ENCODE peak calls at places on chromosomes 4 and X, in six cellular contexts. X is fibroblast of pulmonary artery, A is epithelial cell of esophagus, B is heart left ventricle, O is body of pancreas, P is AG10803. Q is an unnamed sample.

GRCh38 chr4:108702960-108703359 is 52.6 kb downstream of the OSTC start:
- DNase-seq in B (no peak), O (no peak), X (peak), A (no peak), P (peak), Q (no peak)

GRCh38 chr4:2835978-2836377 is 7.7 kb upstream of the ADD1 start:
- DNase-seq in P (no peak), X (no peak), B (no peak), O (peak), A (no peak), Q (no peak)

GRCh38 chrX:130716822-130717405 is 186.1 kb downstream of the ENOX2 start:
- DNase-seq in A (no peak), O (no peak), P (peak), B (no peak), X (no peak), Q (no peak)

GRCh38 chrX:107629533-107629909 is 1.2 kb downstream of the PRPS1 start:
- DNase-seq in B (no peak), O (no peak), A (peak), X (peak), P (peak), Q (no peak)

GRCh38 chr4:139754913-139755312 is 89.3 kb downstream of the MGST2 start:
- DNase-seq in X (no peak), P (no peak), B (no peak), A (no peak), O (no peak), Q (no peak)

GRCh38 chr4:139934336-139934735 is 219.6 kb downstream of the MAML3 start:
- DNase-seq in P (peak), O (no peak), X (no peak), B (no peak), A (peak), Q (no peak)

GRCh38 chrX:72027914-72028307 is 103.8 kb downstream of the RTL5 start:
- DNase-seq in A (no peak), P (no peak), B (no peak), X (no peak), O (no peak), Q (no peak)

GRCh38 chr4:15149842-15150592 is 147.7 kb downstream of the CPEB2 start:
- DNase-seq in X (peak), P (peak), A (peak), B (peak), O (peak), Q (peak)

GRCh38 chr4:5568931-5569330 is 139.4 kb downstream of the EVC2 start:
- DNase-seq in B (no peak), P (no peak), A (peak), X (no peak), O (no peak), Q (no peak)

GRCh38 chr4:2806392-2807355 is 13.8 kb downstream of the SH3BP2 start:
- DNase-seq in A (no peak), B (peak), X (peak), P (peak), O (peak), Q (no peak)

GRCh38 chr4:131547506-131547981 is 1601.5 kb upstream of the PCDH10 start:
- DNase-seq in X (no peak), P (no peak), A (no peak), O (no peak), B (no peak), Q (no peak)

DNA sequence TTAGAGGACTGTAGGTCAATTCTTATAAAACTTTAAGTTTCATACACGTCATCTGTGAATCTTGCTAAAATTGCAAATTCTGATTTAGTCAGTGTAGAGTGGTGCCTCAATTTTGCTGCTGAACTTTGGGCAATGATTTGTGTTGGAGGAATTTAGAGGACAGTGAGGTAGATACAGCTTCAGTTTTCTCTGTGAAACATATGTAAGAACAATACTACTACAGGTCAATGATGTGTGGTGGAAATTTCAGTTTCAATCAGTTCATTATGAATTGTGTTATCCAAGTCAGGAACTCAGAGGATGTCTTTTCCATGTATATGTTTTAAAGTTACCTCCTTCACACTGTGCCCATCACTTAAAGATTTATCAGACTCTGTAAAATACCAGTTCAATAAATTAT is 1597.8 kb upstream of the PCDH10 start:
- DNase-seq in X (no peak), O (no peak), P (no peak), A (no peak), B (no peak), Q (no peak)
- TF ChIP-seq CTCF in X (no peak), O (no peak), P (no peak), A (no peak), B (no peak), Q (no peak)

DNA sequence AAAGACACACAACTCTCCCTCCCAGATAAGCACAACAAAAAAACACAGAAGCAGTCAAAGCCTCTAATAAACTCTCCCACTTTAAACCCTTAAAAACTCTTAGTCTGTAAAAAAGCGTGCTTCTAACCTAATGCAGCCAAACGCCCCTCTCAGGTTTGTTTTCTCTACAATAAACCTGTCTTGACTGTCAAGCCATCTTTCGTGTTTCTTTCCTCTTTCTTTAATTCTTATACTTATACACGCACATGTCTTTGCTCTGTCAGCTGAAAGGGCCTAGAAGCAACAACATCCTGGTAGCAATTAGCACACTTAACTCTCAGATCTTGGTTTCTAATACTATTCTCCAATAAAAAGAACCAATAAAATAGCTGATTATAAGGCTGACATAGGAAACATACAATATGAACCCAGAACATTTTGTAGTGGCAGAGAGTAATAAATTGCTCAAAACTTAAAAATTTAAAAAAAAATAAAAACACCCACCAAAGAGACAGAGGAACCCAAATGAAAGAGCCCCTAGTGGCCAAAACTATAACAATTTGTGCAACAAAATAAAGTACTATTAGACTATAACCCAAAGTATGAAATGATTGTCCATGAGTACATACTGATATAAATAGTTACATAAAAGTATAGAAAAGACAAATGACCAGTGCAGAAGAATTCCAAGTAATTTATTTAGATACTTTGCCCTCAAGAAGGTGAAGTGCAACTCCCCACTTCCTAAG is 440.4 kb upstream of the ADGRL3 start:
- DNase-seq in A (no peak), O (no peak), X (no peak), P (no peak), B (no peak), Q (no peak)
- TF ChIP-seq CTCF in A (peak), O (no peak), X (peak), P (no peak), B (no peak), Q (peak)

DNA sequence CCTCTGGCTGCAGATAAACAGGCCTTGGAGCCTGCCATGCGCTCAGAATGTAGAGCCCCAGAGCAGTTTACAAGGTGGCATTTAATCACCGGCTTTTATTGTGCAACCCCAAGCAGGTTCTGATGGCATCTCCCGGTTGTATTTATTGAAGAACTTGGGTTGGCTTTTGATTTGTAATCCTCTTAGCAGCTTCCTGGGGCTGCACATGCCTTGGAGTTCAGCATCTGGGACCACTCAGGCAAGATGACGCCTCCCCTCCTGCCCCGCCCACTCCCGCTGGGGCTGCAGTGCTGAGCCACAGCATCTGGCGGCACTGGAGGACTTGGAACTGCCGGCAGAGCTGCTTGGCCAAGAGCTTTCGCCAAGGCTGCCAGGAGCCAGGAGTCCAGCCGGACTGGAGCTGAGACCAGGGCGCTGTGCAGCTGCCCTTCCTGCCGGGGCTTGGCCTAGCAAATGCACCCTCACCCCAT is 5.3 kb downstream of the HTRA3 start:
- DNase-seq in X (peak), B (peak), P (peak), O (peak), A (peak), Q (no peak)
- TF ChIP-seq CTCF in X (peak), B (peak), P (peak), O (no peak), A (peak), Q (no peak)

GRCh38 chrX:4547218-4547836 is 833.9 kb upstream of the PRKX start:
- DNase-seq in B (no peak), X (peak), O (peak), A (peak), P (peak), Q (peak)

DNA sequence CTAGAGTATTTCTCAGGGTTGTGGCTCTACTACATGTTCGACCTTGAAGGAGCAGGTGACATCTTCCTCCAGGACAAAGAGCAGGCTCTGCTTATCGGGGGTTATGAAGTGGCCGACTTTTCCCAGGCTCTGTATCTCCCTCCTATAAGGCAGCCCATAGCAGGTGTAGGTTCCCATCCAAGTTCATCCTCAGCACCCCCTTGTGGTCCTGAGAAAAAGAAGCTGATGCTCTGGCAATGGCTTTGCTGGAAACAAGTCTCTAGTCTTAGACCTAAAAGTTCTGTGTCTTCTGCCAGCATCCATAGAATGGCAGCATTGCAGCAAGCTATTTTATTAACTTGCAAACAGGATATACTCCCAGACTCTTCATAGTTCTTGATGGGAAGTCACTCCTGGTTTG is 836.6 kb upstream of the PRKX start:
- DNase-seq in B (no peak), O (no peak), A (peak), X (no peak), P (no peak), Q (no peak)
- TF ChIP-seq CTCF in B (no peak), O (peak), A (peak), X (no peak), P (no peak), Q (peak)

DNA sequence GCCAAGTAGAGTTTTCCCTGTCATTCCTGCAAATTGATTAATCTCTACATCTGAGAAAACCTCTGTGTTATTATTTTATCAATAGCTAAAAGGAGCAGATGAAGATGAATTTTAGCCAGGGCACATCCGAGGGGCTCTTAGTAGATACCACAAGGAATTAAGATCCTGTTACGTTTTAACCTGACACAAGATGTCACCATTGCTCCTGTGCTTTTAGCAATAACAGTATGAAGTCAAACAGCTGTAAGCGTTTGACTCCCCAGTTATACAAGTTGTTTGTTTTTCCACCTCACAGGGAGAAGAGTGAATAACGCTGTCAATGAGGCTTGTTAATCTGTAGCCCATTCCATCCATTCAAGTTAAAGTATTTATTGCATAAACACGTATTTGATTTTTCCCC is 76.0 kb upstream of the AP1S2 start:
- DNase-seq in P (peak), B (no peak), A (peak), O (no peak), X (peak), Q (no peak)
- TF ChIP-seq CTCF in P (peak), B (peak), A (peak), O (peak), X (peak), Q (peak)

DNA sequence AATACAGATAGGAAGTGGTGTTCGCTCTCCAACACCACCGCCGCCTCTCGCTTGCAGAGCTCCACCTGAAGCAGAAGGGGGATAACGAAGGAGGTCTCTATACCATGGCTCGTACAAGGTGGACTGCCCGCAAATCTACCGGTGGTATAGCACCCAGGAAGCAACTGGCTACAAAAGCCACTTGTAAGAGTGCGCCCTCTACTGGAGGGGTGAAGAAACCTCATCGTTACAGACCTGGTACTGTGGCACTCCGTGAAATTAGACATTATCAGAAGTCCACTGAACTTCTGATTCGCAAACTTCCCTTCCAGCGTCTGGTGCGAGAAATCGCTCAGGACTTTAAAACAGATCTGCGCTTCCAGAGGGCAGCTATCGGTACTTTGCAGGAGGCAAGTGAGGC is 5.2 kb upstream of the BMP15 start:
- DNase-seq in A (peak), O (no peak), X (no peak), B (no peak), P (no peak), Q (no peak)
- TF ChIP-seq CTCF in A (peak), O (peak), X (peak), B (no peak), P (peak), Q (peak)

GRCh38 chr4:47483722-47484121 is 1.4 kb upstream of the ATP10D start:
- DNase-seq in O (no peak), A (peak), X (peak), B (no peak), P (peak), Q (no peak)
- TF ChIP-seq CTCF in O (no peak), A (peak), X (no peak), B (no peak), P (no peak), Q (no peak)

GRCh38 chr4:17283832-17284231 is 228.1 kb downstream of the QDPR start:
- DNase-seq in A (no peak), O (peak), B (peak), X (no peak), P (no peak), Q (no peak)

GRCh38 chr4:17284323-17285175 is 227.3 kb downstream of the QDPR start:
- DNase-seq in B (no peak), A (no peak), P (no peak), O (no peak), X (peak), Q (no peak)

GRCh38 chr4:17283251-17283650 is 228.6 kb downstream of the QDPR start:
- DNase-seq in B (no peak), A (no peak), X (no peak), O (no peak), P (no peak), Q (no peak)

GRCh38 chr4:17276821-17277220 is 235.1 kb downstream of the QDPR start:
- DNase-seq in O (no peak), P (peak), X (peak), B (peak), A (no peak), Q (no peak)

GRCh38 chr4:17280266-17280665 is 231.6 kb downstream of the QDPR start:
- DNase-seq in P (no peak), B (no peak), O (no peak), X (no peak), A (no peak), Q (no peak)
- TF ChIP-seq CTCF in P (no peak), B (no peak), O (no peak), X (no peak), A (no peak), Q (no peak)

GRCh38 chrX:41558531-41558930 is 111.4 kb downstream of the NYX start:
- DNase-seq in P (peak), O (no peak), B (no peak), A (peak), X (peak), Q (no peak)
- TF ChIP-seq CTCF in P (peak), O (peak), B (peak), A (peak), X (peak), Q (peak)

DNA sequence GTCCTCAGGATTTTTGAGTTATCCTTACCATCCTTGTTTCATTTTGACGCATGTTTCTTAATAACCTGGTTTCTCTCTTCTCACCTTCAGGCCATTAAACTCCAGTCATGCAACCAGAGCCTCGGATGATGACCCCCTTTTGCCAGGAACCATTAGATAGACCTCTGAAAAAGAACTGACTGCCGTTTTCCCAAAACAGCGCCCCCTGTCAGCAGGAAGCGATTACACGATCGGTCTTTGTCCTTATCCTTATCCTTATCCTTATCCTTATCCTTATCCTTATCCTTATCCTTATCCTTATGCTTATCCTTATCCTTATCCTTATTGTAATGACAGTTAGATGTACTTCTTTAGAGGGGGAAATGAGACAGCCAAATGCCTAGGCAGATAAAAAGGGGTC is 148.4 kb upstream of the ITM2A start:
- DNase-seq in O (no peak), A (no peak), X (no peak), B (no peak), P (no peak), Q (no peak)
- TF ChIP-seq CTCF in O (no peak), A (no peak), X (no peak), B (no peak), P (no peak), Q (no peak)